ENCODE peak calls at places on chromosomes 13 and 19, in nine cellular contexts. G is thoracic aorta, M is upper lobe of right lung, F is cardiac fibroblast, J is psoas muscle, K is left lung, D is uterus, S is thyroid gland, H is kidney. E is an unnamed sample.

GRCh38 chr13:44779085-44779484 is 203.0 kb upstream of the TSC22D1 start:
- DNase-seq in G (no peak), F (no peak), D (no peak), H (no peak), J (no peak), S (peak; percentile 21), M (no peak), K (no peak), E (no peak)

GRCh38 chr13:114088234-114088633 is 44.2 kb downstream of the RASA3 start:
- DNase-seq in F (no peak), S (no peak), K (no peak), J (no peak), G (no peak), D (no peak), M (peak; percentile 3), H (no peak), E (no peak)

GRCh38 chr13:88042489-88042888 is 371.3 kb downstream of the SLITRK5 start:
- DNase-seq in H (no peak), J (no peak), F (no peak), G (no peak), M (no peak), S (no peak), D (no peak), K (no peak), E (no peak)

GRCh38 chr13:97141564-97142005 is 80.5 kb upstream of the MBNL2 start:
- DNase-seq in F (peak; percentile 79), M (no peak), G (no peak), D (peak; percentile 30), K (peak; percentile 62), H (no peak), S (peak; percentile 47), J (no peak), E (no peak)

GRCh38 chr13:46286972-46287371 is 75.2 kb downstream of the LRRC63 start:
- DNase-seq in D (no peak), K (no peak), H (no peak), F (no peak), S (no peak), J (no peak), M (no peak), G (no peak), E (no peak)

GRCh38 chr13:112997188-112998135 is 28.4 kb downstream of the MCF2L start:
- DNase-seq in F (no peak), H (no peak), D (no peak), K (no peak), M (no peak), J (no peak), G (no peak), S (no peak), E (no peak)

GRCh38 chr19:11373885-11374448 is 499 bp upstream of the SWSAP1 start:
- DNase-seq in F (no peak), G (no peak), J (no peak), K (no peak), H (no peak), S (no peak), M (no peak), D (no peak), E (no peak)

GRCh38 chr13:91148098-91148497 is 199.4 kb upstream of the MIR17HG start:
- DNase-seq in H (no peak), S (no peak), K (no peak), M (no peak), G (no peak), F (no peak), J (no peak), D (no peak), E (no peak)

GRCh38 chr13:72113070-72113469 is 246.1 kb upstream of the DACH1 start:
- DNase-seq in J (no peak), S (no peak), D (no peak), K (no peak), M (no peak), H (no peak), G (no peak), F (no peak), E (no peak)

GRCh38 chr19:55133639-55134444 is 15.2 kb downstream of the TNNT1 start:
- DNase-seq in K (no peak), G (no peak), J (peak; percentile 42), S (no peak), F (no peak), H (no peak), D (no peak), M (no peak), E (no peak)

GRCh38 chr19:11540642-11541041 is 2.0 kb downstream of the CNN1 start:
- DNase-seq in H (no peak), J (no peak), G (no peak), F (no peak), K (no peak), D (peak; percentile 29), S (no peak), M (no peak), E (no peak)

GRCh38 chr19:6216996-6217751 is 62.6 kb downstream of the MLLT1 start:
- DNase-seq in K (peak; percentile 74), M (no peak), H (peak; percentile 78), F (peak; percentile 83), G (no peak), S (peak; percentile 97), D (peak; percentile 73), J (peak; percentile 51), E (no peak)

GRCh38 chr13:100674363-100674847 is at the start of gene TMTC4:
- DNase-seq in M (no peak), S (no peak), K (no peak), J (no peak), H (no peak), F (no peak), D (no peak), G (no peak), E (no peak)

GRCh38 chr19:35673121-35673804 is 6.9 kb downstream of the UPK1A start:
- DNase-seq in J (no peak), H (no peak), D (no peak), M (peak; percentile 71), K (no peak), S (peak; percentile 9), F (peak; percentile 58), G (no peak), E (peak; percentile 33)

DNA sequence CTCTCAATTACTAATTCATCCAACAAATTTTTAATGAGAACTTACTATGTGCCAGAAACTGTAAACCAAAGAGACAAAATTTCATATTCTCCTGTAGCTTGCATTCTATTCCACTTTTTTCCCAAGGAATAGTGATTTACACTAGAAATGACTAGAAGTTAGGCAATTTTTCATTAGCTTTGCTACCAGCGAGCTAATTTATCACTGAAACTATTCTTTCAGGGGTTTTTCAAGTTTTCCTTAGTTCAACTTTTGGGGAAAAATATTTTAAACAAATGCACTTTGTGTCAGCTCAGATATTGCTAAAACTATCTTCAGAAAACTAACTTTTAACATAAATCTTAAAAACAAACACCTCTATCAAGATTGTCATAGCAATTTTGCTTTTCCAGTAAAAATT is 5.4 kb downstream of the TNFRSF19 start:
- DNase-seq in F (no peak), K (no peak), M (no peak), H (no peak), G (no peak), J (no peak), S (no peak), D (no peak), E (no peak)
- H3K4me3 ChIP-seq in F (no peak overlapping the region), K (no peak overlapping the region), M (no peak overlapping the region), H (no peak overlapping the region), G (no peak overlapping the region), J (no peak overlapping the region), S (no peak overlapping the region), D (no peak overlapping the region), E (no peak overlapping the region)

DNA sequence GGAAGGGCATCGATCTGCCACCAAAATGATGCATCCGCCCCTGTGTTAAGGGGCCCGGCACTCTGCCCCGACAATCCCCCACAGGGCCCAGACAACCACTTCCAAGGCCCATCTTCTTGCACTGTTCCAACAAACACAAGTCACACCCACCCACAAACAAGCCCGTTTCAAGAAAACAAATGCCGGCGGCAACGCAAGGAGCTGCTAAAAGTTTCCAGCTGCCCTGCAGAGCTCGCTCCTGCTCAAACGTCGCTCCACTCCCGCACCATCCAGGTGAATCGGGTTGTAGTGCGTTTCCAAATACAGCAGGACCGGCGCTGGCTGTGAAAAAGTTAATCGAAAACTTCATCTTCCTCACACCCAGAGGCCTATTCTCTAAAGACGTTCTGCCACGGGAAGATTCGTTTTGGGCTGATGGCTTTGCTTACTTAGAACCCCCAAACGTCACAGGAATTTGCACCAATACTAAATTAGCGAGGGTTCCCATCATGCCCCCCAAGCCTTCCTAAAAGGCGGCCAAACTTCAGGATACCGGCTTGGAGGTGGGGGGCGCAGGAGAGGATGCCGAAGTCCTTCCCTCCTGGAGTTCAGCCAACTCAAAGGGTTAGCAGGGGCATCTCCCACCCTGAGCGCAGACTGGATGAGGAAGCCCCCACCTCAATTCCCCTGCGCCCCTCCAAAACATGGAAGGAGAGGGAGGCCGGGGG is 107.4 kb upstream of the DOCK9 start:
- DNase-seq in S (peak; percentile 10), J (no peak), M (no peak), G (no peak), F (no peak), K (no peak), H (no peak), D (no peak), E (no peak)
- H3K4me3 ChIP-seq in S (peak overlapping the region; percentile 91), J (peak overlapping the region; percentile 75), M (peak overlapping the region; percentile 71), G (peak overlapping the region; percentile 82), F (peak overlapping the region; percentile 59), K (peak overlapping the region; percentile 74), H (peak overlapping the region; percentile 62), D (peak overlapping the region; percentile 95), E (peak overlapping the region; percentile 79)

DNA sequence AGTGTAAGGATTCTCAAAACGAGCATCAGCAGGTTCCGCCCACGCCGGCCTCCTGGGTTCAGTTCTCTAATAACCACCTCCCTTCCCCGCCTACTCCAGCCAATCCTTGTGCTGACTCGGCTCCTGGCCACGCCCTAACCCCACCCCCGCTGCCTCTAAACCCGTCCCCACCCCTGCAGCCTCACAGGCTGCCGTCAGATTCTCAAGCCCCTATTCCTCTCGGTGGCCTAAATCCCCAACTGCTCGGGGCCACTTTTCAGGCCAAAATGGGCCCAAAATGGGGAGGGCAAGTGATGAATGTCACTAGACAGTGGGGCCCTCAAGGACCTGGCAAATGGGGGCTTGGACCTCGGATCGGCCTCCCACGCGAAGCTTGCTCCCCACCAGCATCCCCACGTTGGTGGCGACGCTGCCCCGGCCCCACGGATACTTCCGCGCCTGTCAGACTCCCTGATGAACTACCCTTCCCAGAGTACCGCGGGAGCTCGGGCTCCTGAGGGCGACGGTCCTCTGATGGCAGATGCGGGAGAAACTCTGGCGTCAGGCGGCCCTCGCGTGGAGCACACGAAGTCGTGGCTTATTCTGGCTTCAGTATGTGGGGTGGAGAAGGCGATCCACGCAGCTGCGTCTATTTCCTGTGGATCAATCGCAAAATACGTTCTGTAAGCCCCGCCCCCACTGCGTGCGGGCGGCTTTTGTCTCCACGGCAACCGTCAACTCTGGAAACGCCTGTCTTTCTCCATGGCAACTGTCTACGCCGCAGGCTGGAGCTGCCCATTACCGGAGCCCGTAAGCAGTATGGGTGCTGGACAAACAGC is 24.8 kb downstream of the ZNF473 start:
- DNase-seq in S (peak; percentile 90), J (peak; percentile 82), H (peak; percentile 95), K (peak; percentile 78), M (peak; percentile 91), D (peak; percentile 82), G (peak; percentile 87), F (peak; percentile 81), E (peak; percentile 85)
- H3K4me3 ChIP-seq in S (peak overlapping the region; percentile 13), J (peak overlapping the region; percentile 47), H (peak overlapping the region; percentile 64), K (peak overlapping the region; percentile 43), M (peak overlapping the region; percentile 49), D (peak overlapping the region; percentile 32), G (peak overlapping the region; percentile 74), F (peak overlapping the region; percentile 62), E (peak overlapping the region; percentile 63)

DNA sequence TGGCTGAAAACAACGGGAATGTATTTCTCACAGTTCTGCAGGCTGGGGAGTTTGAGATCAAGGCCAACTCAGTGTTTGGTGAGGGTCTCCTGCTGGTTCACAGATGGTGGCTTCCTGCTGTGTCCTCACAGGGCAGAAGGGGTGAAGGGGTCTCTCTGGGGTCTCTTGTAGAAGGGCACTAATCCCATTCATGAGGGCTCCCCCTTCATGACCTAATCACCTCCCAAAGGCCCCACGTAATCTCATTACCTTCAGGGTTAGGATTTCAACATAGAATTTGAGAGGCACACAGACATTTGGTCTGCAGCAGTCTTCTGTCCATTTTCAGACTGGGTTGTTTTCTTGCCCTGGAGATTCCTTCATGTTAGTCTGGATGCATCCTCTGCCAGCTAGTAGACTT is 11.6 kb downstream of the ZNF444 start:
- DNase-seq in H (no peak), J (no peak), F (no peak), G (no peak), M (no peak), S (no peak), K (no peak), D (no peak), E (no peak)
- H3K4me3 ChIP-seq in H (no peak overlapping the region), J (no peak overlapping the region), F (no peak overlapping the region), G (no peak overlapping the region), M (no peak overlapping the region), S (no peak overlapping the region), K (no peak overlapping the region), D (no peak overlapping the region), E (no peak overlapping the region)